ENCODE peak calls at places on chromosomes 16 and 17, in six cellular contexts. F is T-helper 2 cell, A is T-helper 1 cell, C is AG10803, V is midbrain, O is head of caudate nucleus. T is an unnamed sample.

GRCh38 chr16:16171332-16171919 is 51.9 kb downstream of the ABCC6 start:
- DNase-seq in F (no peak), A (no peak), C (no peak), V (no peak), O (no peak), T (no peak)

GRCh38 chr16:31105677-31106213 is 2.4 kb upstream of the BCKDK start:
- DNase-seq in F (peak; percentile 69), A (peak; percentile 63), C (peak; percentile 80), V (peak; percentile 73), O (peak; percentile 83), T (peak; percentile 77)

GRCh38 chr17:80070375-80071115 is 30.8 kb upstream of the GAA start:
- DNase-seq in F (no peak), A (no peak), C (peak; percentile 8), V (no peak), O (no peak), T (no peak)

GRCh38 chr16:56950881-56951771 is 10.6 kb upstream of the CETP start:
- DNase-seq in F (peak; percentile 27), A (peak; percentile 26), C (peak; percentile 59), V (no peak), O (no peak), T (peak; percentile 53)

GRCh38 chr16:80120899-80121521 is 419.8 kb upstream of the DYNLRB2 start:
- DNase-seq in F (no peak), A (no peak), C (no peak), V (no peak), O (no peak), T (no peak)

GRCh38 chr17:49035470-49036269 is 38.5 kb downstream of the IGF2BP1 start:
- DNase-seq in F (no peak), A (no peak), C (peak; percentile 41), V (no peak), O (peak; percentile 4), T (no peak)

GRCh38 chr17:64529221-64529620 is 22.4 kb downstream of the CEP95 start:
- DNase-seq in F (no peak), A (no peak), C (no peak), V (no peak), O (no peak), T (no peak)

GRCh38 chr17:80145076-80146075 is 1.6 kb downstream of the EIF4A3 start:
- DNase-seq in F (no peak), A (no peak), C (no peak), V (no peak), O (no peak), T (no peak)

GRCh38 chr16:73019456-73020362 is 28.2 kb downstream of the ZFHX3 start:
- DNase-seq in F (no peak), A (no peak), C (peak; percentile 15), V (no peak), O (no peak), T (no peak)

GRCh38 chr16:12732600-12732999 is 71.1 kb downstream of the CPPED1 start:
- DNase-seq in F (no peak), A (no peak), C (no peak), V (no peak), O (no peak), T (no peak)

GRCh38 chr17:6078370-6078950 is 8.3 kb downstream of the WSCD1 start:
- DNase-seq in F (no peak), A (no peak), C (no peak), V (no peak), O (no peak), T (no peak)

GRCh38 chr16:12672986-12673385 is 130.7 kb downstream of the CPPED1 start:
- DNase-seq in F (no peak), A (no peak), C (no peak), V (no peak), O (no peak), T (no peak)

GRCh38 chr17:47197821-47198220 is 8.7 kb upstream of the CDC27 start:
- DNase-seq in F (no peak), A (no peak), C (no peak), V (no peak), O (no peak), T (no peak)

GRCh38 chr16:29852654-29853053 is 10.4 kb downstream of the CDIPT start:
- DNase-seq in F (no peak), A (no peak), C (peak; percentile 86), V (no peak), O (no peak), T (no peak)

GRCh38 chr16:89001117-89002027 is 24.4 kb upstream of the CBFA2T3 start:
- DNase-seq in F (no peak), A (no peak), C (no peak), V (no peak), O (no peak), T (no peak)

GRCh38 chr16:65660390-65660789 is 538.5 kb upstream of the CDH11 start:
- DNase-seq in F (no peak), A (no peak), C (peak; percentile 79), V (no peak), O (no peak), T (no peak)